ENCODE peak calls at places on chromosomes 4 and X, in four cellular contexts. U, W, F and T are unnamed samples.

GRCh38 chrX:122910697-122911096 is 273.4 kb upstream of the GRIA3 start:
- DNase-seq in U (no peak), W (no peak), F (no peak), T (no peak)

GRCh38 chrX:107454302-107454701 is 4.8 kb downstream of the FRMPD3 start:
- DNase-seq in U (no peak), W (no peak), F (no peak), T (no peak)

GRCh38 chrX:9578083-9578779 is 113.4 kb downstream of the TBL1X start:
- DNase-seq in U (no peak), W (no peak), F (no peak), T (no peak)

GRCh38 chr4:38078590-38079381 is 118.6 kb downstream of the PTTG2 start:
- DNase-seq in U (no peak), W (no peak), F (peak; percentile 73), T (no peak)

GRCh38 chr4:107721436-107722090 is 1.5 kb upstream of the PAPSS1 start:
- DNase-seq in U (no peak), W (no peak), F (peak; percentile 41), T (no peak)

GRCh38 chr4:15765910-15766703 is 12.0 kb upstream of the CD38 start:
- DNase-seq in U (no peak), W (no peak), F (peak; percentile 27), T (no peak)

GRCh38 chr4:81084029-81084428 is 53.5 kb downstream of the BMP3 start:
- DNase-seq in U (no peak), W (no peak), F (no peak), T (no peak)

GRCh38 chr4:118917582-118917981 is 28.9 kb downstream of the SYNPO2 start:
- DNase-seq in U (no peak), W (no peak), F (no peak), T (no peak)

GRCh38 chr4:87213425-87213824 is 7.0 kb downstream of the KLHL8 start:
- DNase-seq in U (no peak), W (no peak), F (no peak), T (no peak)

GRCh38 chrX:85922821-85923220 is 124.5 kb downstream of the CHM start:
- DNase-seq in U (no peak), W (no peak), F (no peak), T (no peak)

GRCh38 chrX:55451990-55452824 is at the start of gene MAGEH1:
- DNase-seq in U (peak; percentile 53), W (peak; percentile 41), F (peak; percentile 80), T (peak; percentile 83)

GRCh38 chr4:167088115-167088514 is 146.2 kb downstream of the SPOCK3 start:
- DNase-seq in U (no peak), W (no peak), F (no peak), T (no peak)

GRCh38 chr4:111678466-111678865 is 466.8 kb upstream of the FAM241A start:
- DNase-seq in U (no peak), W (no peak), F (no peak), T (no peak)

GRCh38 chrX:18630956-18631355 is 41.0 kb downstream of the RS1 start:
- DNase-seq in U (no peak), W (no peak), F (no peak), T (no peak)

GRCh38 chrX:12771445-12772069 is 19.7 kb upstream of the PRPS2 start:
- DNase-seq in U (peak; percentile 47), W (peak; percentile 24), F (peak; percentile 49), T (no peak)

GRCh38 chr4:114318309-114318708 is 280.3 kb upstream of the UGT8 start:
- DNase-seq in U (no peak), W (no peak), F (no peak), T (no peak)

GRCh38 chr4:165312506-165312905 is 15.0 kb upstream of the MSMO1 start:
- DNase-seq in U (no peak), W (no peak), F (no peak), T (no peak)

GRCh38 chr4:54840992-54841768 is 183.4 kb downstream of the KIT start:
- DNase-seq in U (no peak), W (no peak), F (peak; percentile 18), T (no peak)

GRCh38 chr4:16065066-16065465 is 18.8 kb downstream of the PROM1 start:
- DNase-seq in U (no peak), W (no peak), F (no peak), T (no peak)

GRCh38 chrX:31497086-31497485 is 425.2 kb upstream of the FTHL17 start:
- DNase-seq in U (no peak), W (no peak), F (no peak), T (no peak)

GRCh38 chr4:79174855-79175254 is 151.0 kb downstream of the NAA11 start:
- DNase-seq in U (no peak), W (no peak), F (no peak), T (no peak)

GRCh38 chr4:7978907-7979651 is 39.4 kb upstream of the AFAP1 start:
- DNase-seq in U (no peak), W (no peak), F (no peak), T (no peak)

GRCh38 chrX:109783712-109784109 is 50.7 kb upstream of the ACSL4 start:
- DNase-seq in U (no peak), W (no peak), F (no peak), T (no peak)

GRCh38 chrX:64975491-64975890 is 759 bp downstream of the ZC4H2 start:
- DNase-seq in U (peak; percentile 42), W (no peak), F (peak; percentile 41), T (no peak)

GRCh38 chr4:153643406-153644016 is 40.6 kb upstream of the TLR2 start:
- DNase-seq in U (no peak), W (no peak), F (no peak), T (no peak)

GRCh38 chr4:40908297-40908696 is 158.5 kb downstream of the NSUN7 start:
- DNase-seq in U (no peak), W (no peak), F (peak; percentile 52), T (no peak)

GRCh38 chr4:7103599-7104365 is 35.9 kb upstream of the GRPEL1 start:
- DNase-seq in U (no peak), W (no peak), F (peak; percentile 82), T (peak; percentile 86)

GRCh38 chr4:88865051-88865450 is 167.4 kb upstream of the NAP1L5 start:
- DNase-seq in U (no peak), W (no peak), F (no peak), T (no peak)

GRCh38 chrX:19272452-19272851 is 71.3 kb upstream of the PDHA1 start:
- DNase-seq in U (no peak), W (no peak), F (no peak), T (no peak)